ENCODE peak calls at places on chromosomes 16 and 17, in four cellular contexts. K, F, D and M are unnamed samples.

GRCh38 chr16:3825103-3825502 is 55.4 kb downstream of the CREBBP start:
- DNase-seq in F (no peak), D (peak; percentile 47), K (peak; percentile 45), M (no peak)

GRCh38 chr16:57284206-57284951 is at the start of gene PLLP:
- DNase-seq in D (peak; percentile 66), K (peak; percentile 8), F (no peak), M (peak; percentile 58)

GRCh38 chr17:17628388-17629008 is 37.0 kb upstream of the PEMT start:
- DNase-seq in D (no peak), K (no peak), F (no peak), M (no peak)

GRCh38 chr16:28534542-28535373 is 4.0 kb downstream of the NUPR1 start:
- DNase-seq in K (no peak), F (no peak), D (no peak), M (no peak)

GRCh38 chr16:61128545-61129323 is 907.5 kb downstream of the CDH8 start:
- DNase-seq in D (no peak), F (no peak), K (no peak), M (peak; percentile 43)

GRCh38 chr17:39177256-39177655 is 11.3 kb upstream of the ARL5C start:
- DNase-seq in F (no peak), D (no peak), K (no peak), M (peak; percentile 100)

GRCh38 chr17:17343896-17344506 is 40.8 kb downstream of the NT5M start:
- DNase-seq in D (no peak), F (no peak), K (no peak), M (peak; percentile 28)

GRCh38 chr17:69246726-69247375 is 18.2 kb upstream of the ABCA10 start:
- DNase-seq in K (peak; percentile 55), D (peak; percentile 60), F (peak; percentile 31), M (no peak)

GRCh38 chr16:58051296-58051695 is 25.7 kb downstream of the MMP15 start:
- DNase-seq in K (no peak), D (no peak), F (no peak), M (no peak)

GRCh38 chr17:32211671-32212070 is 54.0 kb upstream of the RHBDL3 start:
- DNase-seq in K (no peak), F (no peak), D (no peak), M (no peak)

GRCh38 chr16:74999683-75000480 is 1.1 kb downstream of the ZNRF1 start:
- DNase-seq in F (no peak), D (peak; percentile 49), K (no peak), M (peak; percentile 76)

GRCh38 chr17:60109161-60109560 is 30.4 kb upstream of the HEATR6 start:
- DNase-seq in F (no peak), D (no peak), K (no peak), M (no peak)

GRCh38 chr17:57338257-57338919 is 82.1 kb downstream of the MSI2 start:
- DNase-seq in K (no peak), D (no peak), F (no peak), M (no peak)

GRCh38 chr17:3985800-3986199 is 21.6 kb upstream of the ATP2A3 start:
- DNase-seq in K (no peak), D (no peak), F (no peak), M (no peak)
- H4K91ac ChIP-seq in K (no peak overlapping the region), D (peak overlapping the region; percentile 70), F (no peak overlapping the region), M (no peak overlapping the region)

DNA sequence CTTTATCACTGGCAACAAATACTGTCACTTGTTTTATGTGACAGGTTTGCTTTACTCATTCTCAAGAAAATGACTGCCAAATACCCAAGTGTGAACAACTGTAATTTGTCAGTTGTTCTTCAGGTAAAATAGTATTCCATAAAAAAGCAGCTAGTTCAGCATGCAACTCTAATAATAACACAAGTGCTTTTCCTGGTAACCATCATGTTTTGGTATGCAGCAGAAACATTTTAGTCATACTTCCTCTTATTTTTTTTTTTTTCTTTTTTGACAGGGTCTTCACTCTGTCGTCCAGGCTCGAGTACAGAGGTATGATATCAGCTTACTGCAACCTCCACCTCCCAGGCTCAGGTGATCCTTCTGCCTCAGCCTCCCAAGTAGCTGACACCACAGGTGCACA is 4.6 kb downstream of the TERF2 start:
- DNase-seq in K (peak; percentile 10), D (no peak), F (no peak), M (no peak)
- H4K91ac ChIP-seq in K (no peak overlapping the region), D (no peak overlapping the region), F (no peak overlapping the region), M (no peak overlapping the region)

DNA sequence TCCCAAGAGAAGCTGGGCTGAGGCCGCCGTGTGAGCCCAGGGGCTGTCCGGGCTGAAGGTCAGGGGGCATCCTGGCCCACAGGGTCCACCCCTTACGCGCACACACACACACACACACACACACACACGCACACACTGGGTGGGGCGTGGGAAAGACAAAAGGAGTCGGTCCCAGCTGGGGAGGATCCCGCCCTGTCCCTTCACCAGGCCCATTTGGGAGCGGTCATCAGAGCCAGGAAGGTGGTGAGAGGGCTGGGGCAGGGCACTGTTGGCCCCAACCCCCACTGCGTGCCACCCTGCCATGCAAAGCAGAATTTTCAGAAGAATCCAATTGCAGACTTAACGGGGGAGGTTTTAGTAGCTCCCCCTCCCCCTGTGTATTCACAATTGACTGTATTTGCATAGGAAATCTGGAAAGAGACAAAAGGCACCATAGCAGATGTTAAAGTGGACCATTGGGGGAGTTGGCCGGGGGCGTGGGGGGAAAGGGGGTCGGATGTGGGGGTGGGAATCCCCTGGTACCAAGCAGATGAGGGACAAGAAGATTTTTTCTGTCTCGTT is 11.3 kb upstream of the CD300A start:
- DNase-seq in F (no peak), K (no peak), D (no peak), M (peak; percentile 53)
- H4K91ac ChIP-seq in F (peak overlapping the region; percentile 19), K (no peak overlapping the region), D (no peak overlapping the region), M (no peak overlapping the region)

GRCh38 chr17:6536053-6536452 is 20.3 kb downstream of the PITPNM3 start:
- DNase-seq in K (no peak), F (no peak), D (no peak), M (peak; percentile 25)
- H4K91ac ChIP-seq in K (no peak overlapping the region), F (no peak overlapping the region), D (no peak overlapping the region), M (no peak overlapping the region)

GRCh38 chr17:41635121-41636097 is 11.0 kb upstream of the KRT17 start:
- DNase-seq in K (no peak), F (no peak), D (no peak), M (no peak)
- H4K91ac ChIP-seq in K (no peak overlapping the region), F (no peak overlapping the region), D (no peak overlapping the region), M (no peak overlapping the region)

DNA sequence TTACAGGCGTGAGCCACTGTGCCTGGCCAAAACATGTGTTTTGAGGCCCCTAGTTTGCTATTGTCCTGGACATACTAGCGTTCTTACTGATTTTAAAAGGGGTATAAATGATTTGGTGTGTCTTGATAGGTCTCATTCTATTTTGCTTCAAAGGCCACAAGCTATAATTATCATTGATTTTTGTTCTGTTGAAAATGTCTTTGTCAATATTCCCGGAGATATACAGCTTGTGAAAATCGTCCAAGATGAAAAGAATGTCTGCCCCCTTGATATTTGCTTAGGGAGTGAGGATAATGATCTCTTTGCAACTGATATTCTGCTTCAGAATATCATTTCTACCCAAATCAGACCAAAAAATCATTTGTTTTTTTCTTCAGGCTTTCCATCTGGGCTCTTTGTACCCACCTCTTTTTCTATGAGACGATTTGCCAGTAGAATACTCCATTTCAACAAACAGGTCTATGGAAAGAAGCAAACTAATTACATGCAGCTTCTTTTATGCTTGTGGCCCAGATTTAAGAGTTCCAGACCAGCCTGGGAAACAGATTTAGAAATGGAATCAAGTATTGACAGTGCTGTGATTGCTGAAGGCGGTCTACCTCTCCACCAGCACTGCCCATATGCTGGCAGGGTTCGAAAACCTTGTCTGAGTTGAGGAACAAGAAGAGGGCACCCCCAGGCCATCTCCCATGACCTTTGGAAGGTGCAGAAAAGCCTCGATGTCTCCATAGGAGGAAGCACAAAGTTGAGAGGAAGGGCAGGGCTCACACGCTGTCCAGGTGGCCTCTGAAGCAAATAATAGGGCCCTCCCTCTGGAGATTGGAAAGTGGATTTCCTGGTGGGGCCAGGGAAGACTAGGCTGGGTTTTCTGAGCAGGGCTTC is 14.2 kb upstream of the ST6GALNAC1 start:
- DNase-seq in D (no peak), F (no peak), K (no peak), M (no peak)
- H4K91ac ChIP-seq in D (no peak overlapping the region), F (no peak overlapping the region), K (no peak overlapping the region), M (no peak overlapping the region)

GRCh38 chr16:81143921-81144471 is 47.8 kb upstream of the GCSH start:
- DNase-seq in K (no peak), D (no peak), F (no peak), M (no peak)

GRCh38 chr16:81151648-81152047 is 55.5 kb upstream of the GCSH start:
- DNase-seq in F (no peak), K (no peak), D (no peak), M (no peak)

GRCh38 chr16:81149614-81150013 is 53.4 kb upstream of the GCSH start:
- DNase-seq in F (no peak), K (no peak), D (no peak), M (no peak)

GRCh38 chr16:81142864-81143263 is 46.7 kb upstream of the GCSH start:
- DNase-seq in F (no peak), K (no peak), D (no peak), M (no peak)

DNA sequence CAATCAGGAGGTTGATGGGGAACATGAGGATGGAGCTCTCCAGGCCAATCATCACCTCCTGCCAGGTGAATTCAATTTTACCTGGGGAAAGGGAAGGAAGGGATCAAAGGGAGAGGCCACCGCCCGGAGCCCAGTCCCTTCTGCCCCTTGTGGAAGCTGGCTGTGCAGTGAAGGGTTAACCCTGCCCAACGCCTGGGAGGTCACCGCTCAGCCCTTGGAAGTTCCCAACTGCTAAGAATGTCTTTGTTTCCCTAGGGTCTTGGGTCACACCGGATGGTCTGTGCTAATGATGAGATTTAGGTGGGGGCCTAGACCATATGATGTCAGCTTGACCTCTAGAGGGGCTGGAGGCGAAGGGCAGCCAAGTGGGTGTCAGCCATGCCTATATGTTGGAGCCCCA is 52.1 kb upstream of the GCSH start:
- DNase-seq in K (no peak), F (peak; percentile 15), D (no peak), M (no peak)
- H4K91ac ChIP-seq in K (no peak overlapping the region), F (no peak overlapping the region), D (no peak overlapping the region), M (no peak overlapping the region)